ENCODE peak calls at places on chromosome 4, in five cellular contexts. H is BE2C, Y is body of pancreas, M is astrocyte of the spinal cord, S is neural progenitor cell. X is an unnamed sample.

GRCh38 chr4:105014242-105015031 is 132.2 kb upstream of the TET2 start:
- DNase-seq in M (no peak), H (no peak), S (no peak), Y (no peak), X (no peak)

GRCh38 chr4:174563399-174563798 is 41.1 kb upstream of the HPGD start:
- DNase-seq in S (no peak), M (no peak), H (no peak), Y (no peak), X (no peak)

GRCh38 chr4:111618908-111619307 is 526.3 kb upstream of the FAM241A start:
- DNase-seq in Y (no peak), H (no peak), M (peak; percentile 45), S (no peak), X (no peak)

GRCh38 chr4:158259955-158260575 is 49.8 kb downstream of the TMEM144 start:
- DNase-seq in M (peak; percentile 58), Y (no peak), H (no peak), S (peak; percentile 40), X (no peak)

GRCh38 chr4:30605616-30606015 is 114.6 kb upstream of the PCDH7 start:
- DNase-seq in Y (no peak), M (peak; percentile 36), S (no peak), H (no peak), X (no peak)

GRCh38 chr4:181897935-181898334 is 345.3 kb upstream of the TENM3 start:
- DNase-seq in M (peak; percentile 45), Y (no peak), H (no peak), S (no peak), X (no peak)

GRCh38 chr4:96713271-96713670 is 873.4 kb downstream of the PDHA2 start:
- DNase-seq in H (no peak), S (no peak), M (no peak), Y (no peak), X (no peak)

GRCh38 chr4:100009490-100009889 is 59.4 kb upstream of the H2AZ1 start:
- DNase-seq in Y (no peak), M (no peak), S (no peak), H (no peak), X (no peak)

GRCh38 chr4:155402941-155403340 is 26.2 kb upstream of the MAP9 start:
- DNase-seq in M (no peak), H (no peak), S (no peak), Y (no peak), X (peak; percentile 43)

GRCh38 chr4:39319678-39320077 is 46.5 kb downstream of the RFC1 start:
- DNase-seq in H (no peak), Y (no peak), S (no peak), M (peak; percentile 89), X (peak; percentile 69)

GRCh38 chr4:114780205-114780604 is 181.6 kb downstream of the UGT8 start:
- DNase-seq in M (peak; percentile 62), Y (peak; percentile 12), S (peak; percentile 68), H (peak; percentile 11), X (no peak)

GRCh38 chr4:10117424-10118354 is 1.1 kb upstream of the WDR1 start:
- DNase-seq in Y (no peak), S (peak; percentile 41), H (no peak), M (peak; percentile 46), X (no peak)

GRCh38 chr4:67207941-67208441 is 337.3 kb downstream of the CENPC start:
- DNase-seq in M (no peak), Y (no peak), S (no peak), H (no peak), X (no peak)
- H3K4me3 ChIP-seq in M (no peak overlapping the region), Y (no peak overlapping the region), S (no peak overlapping the region), H (no peak overlapping the region), X (no peak overlapping the region)

GRCh38 chr4:98150092-98150761 is 7.0 kb upstream of the STPG2 start:
- DNase-seq in Y (no peak), S (no peak), M (peak; percentile 33), H (no peak), X (no peak)
- TF ChIP-seq CTCF in Y (no peak), S (peak; percentile 53), M (peak; percentile 9), H (no peak), X (peak; percentile 24)

GRCh38 chr4:163611172-163611571 is 116.7 kb downstream of the TMA16 start:
- DNase-seq in Y (no peak), S (no peak), H (no peak), M (no peak), X (no peak)

GRCh38 chr4:163614866-163615265 is 120.4 kb downstream of the TMA16 start:
- DNase-seq in S (no peak), H (no peak), Y (no peak), M (no peak), X (no peak)

GRCh38 chr4:163611784-163612445 is 117.4 kb downstream of the TMA16 start:
- DNase-seq in S (no peak), Y (no peak), H (no peak), M (no peak), X (no peak)

GRCh38 chr4:163613375-163613774 is 118.9 kb downstream of the TMA16 start:
- DNase-seq in M (no peak), H (no peak), Y (no peak), S (no peak), X (no peak)

GRCh38 chr4:163612762-163613161 is 118.3 kb downstream of the TMA16 start:
- DNase-seq in Y (no peak), S (no peak), H (no peak), M (no peak), X (no peak)
- H3K4me3 ChIP-seq in Y (no peak overlapping the region), S (no peak overlapping the region), H (no peak overlapping the region), M (no peak overlapping the region), X (no peak overlapping the region)

GRCh38 chr4:8238515-8239053 is 31.0 kb upstream of the HTRA3 start:
- DNase-seq in H (peak; percentile 76), S (peak; percentile 81), Y (no peak), M (no peak), X (no peak)
- TF ChIP-seq CTCF in H (peak; percentile 61), S (peak; percentile 67), Y (no peak), M (peak; percentile 52), X (peak; percentile 40)

GRCh38 chr4:41644288-41644914 is 104.1 kb downstream of the PHOX2B start:
- DNase-seq in M (peak; percentile 53), H (peak; percentile 90), S (peak; percentile 92), Y (peak; percentile 65), X (no peak)
- H3K4me3 ChIP-seq in M (no peak overlapping the region), H (peak overlapping the region; percentile 32), S (peak overlapping the region; percentile 27), Y (no peak overlapping the region), X (peak overlapping the region; percentile 40)

DNA sequence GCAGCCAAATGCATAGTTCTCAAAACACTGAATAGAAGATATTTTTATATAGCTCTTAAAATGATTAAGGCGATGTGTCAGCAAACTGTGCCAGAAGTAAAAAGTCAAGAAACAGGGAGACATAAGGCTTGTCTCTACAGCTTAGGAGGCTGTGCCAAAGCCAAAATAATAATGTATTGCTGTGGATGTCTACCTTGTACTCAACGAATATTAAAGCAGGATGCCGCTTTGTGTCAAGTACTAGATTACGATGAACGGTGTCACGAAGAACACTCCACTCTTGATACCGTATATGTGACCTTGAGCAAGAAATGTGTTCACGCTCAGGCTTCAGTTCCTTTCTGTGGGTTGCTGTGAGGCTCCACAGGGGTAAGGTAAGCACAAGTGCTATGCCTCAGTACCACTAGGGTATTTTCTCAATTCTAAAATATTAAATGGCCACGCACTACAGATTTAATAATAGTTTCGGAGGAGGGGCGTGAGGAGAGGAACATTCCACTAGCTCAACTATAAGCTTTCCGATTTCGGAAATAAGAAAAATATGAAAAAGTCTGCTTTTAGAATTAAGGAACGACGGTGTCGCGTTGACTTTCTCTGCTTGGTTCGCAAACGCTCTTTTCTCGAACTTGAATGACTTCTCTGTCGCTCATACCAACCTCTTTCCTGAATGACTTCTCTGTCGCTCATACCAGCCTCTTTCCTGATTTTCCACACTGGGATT is 679 bp upstream of the SCOC start:
- DNase-seq in M (peak; percentile 39), S (peak; percentile 12), H (no peak), Y (no peak), X (no peak)
- TF ChIP-seq CTCF in M (no peak), S (peak; percentile 19), H (no peak), Y (no peak), X (no peak)

GRCh38 chr4:34193451-34194154 is 2050.7 kb downstream of the ARAP2 start:
- DNase-seq in Y (no peak), S (no peak), M (peak; percentile 50), H (no peak), X (no peak)

GRCh38 chr4:34200535-34200934 is 2043.8 kb downstream of the ARAP2 start:
- DNase-seq in M (no peak), H (no peak), S (no peak), Y (no peak), X (no peak)

GRCh38 chr4:34194585-34194984 is 2049.7 kb downstream of the ARAP2 start:
- DNase-seq in M (no peak), Y (no peak), H (no peak), S (no peak), X (no peak)

GRCh38 chr4:34198966-34199365 is 2045.3 kb downstream of the ARAP2 start:
- DNase-seq in S (no peak), H (no peak), Y (no peak), M (no peak), X (no peak)

DNA sequence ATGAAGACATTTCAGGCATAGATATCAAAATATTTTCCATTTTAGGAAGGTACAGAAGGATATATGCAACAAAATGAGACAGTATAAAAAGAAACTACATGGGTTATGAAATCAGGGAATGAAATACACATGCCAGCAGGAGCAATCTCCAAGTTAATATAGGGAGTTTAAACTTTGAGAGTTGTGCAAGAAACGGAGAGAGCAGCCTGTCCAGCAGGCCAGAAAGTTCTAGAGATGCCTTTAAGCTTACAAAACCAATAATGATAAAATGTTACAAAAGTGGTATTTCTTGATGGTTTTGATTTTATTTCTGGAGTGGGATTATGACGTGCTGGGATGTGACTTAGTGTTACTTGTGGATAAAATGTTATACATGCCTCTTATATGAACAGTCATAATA is 2047.9 kb downstream of the ARAP2 start:
- DNase-seq in M (no peak), H (no peak), S (no peak), Y (no peak), X (no peak)
- H3K4me3 ChIP-seq in M (no peak overlapping the region), H (no peak overlapping the region), S (no peak overlapping the region), Y (no peak overlapping the region), X (no peak overlapping the region)